ENCODE peak calls at places on chromosome 3, in seven cellular contexts. F is fibroblast of the conjunctiva, G is AG08395, M is foreskin fibroblast, O is PC-3, Q is Right ventricle myocardium superior, Y is fibroblast of lung. S is an unnamed sample.

GRCh38 chr3:49998326-49998725 is 58.4 kb downstream of the RBM6 start:
- DNase-seq in F (no peak), G (peak; percentile 32), Q (no peak), M (peak; percentile 74), O (peak; percentile 83), Y (peak; percentile 55), S (no peak)

GRCh38 chr3:23590874-23591273 is 214.9 kb upstream of the UBE2E1 start:
- DNase-seq in M (no peak), F (no peak), Q (no peak), G (no peak), O (no peak), Y (no peak), S (no peak)

GRCh38 chr3:142881445-142882224 is 7.2 kb downstream of the PCOLCE2 start:
- DNase-seq in M (no peak), Q (no peak), F (no peak), G (no peak), O (no peak), Y (no peak), S (no peak)

GRCh38 chr3:14428087-14429067 is 26.0 kb downstream of the SLC6A6 start:
- DNase-seq in Y (peak; percentile 33), G (no peak), Q (no peak), M (peak; percentile 87), O (no peak), F (no peak), S (no peak)

GRCh38 chr3:16350041-16350952 is 85.3 kb downstream of the OXNAD1 start:
- DNase-seq in F (peak; percentile 78), G (peak; percentile 57), Y (peak; percentile 79), Q (no peak), O (no peak), M (peak; percentile 90), S (peak; percentile 71)

GRCh38 chr3:11379238-11379823 is 107.1 kb downstream of the ATG7 start:
- DNase-seq in G (peak; percentile 56), M (peak; percentile 81), F (peak; percentile 55), Y (peak; percentile 53), O (peak; percentile 79), Q (no peak), S (peak; percentile 27)

GRCh38 chr3:150544726-150545125 is 1.6 kb downstream of the SERP1 start:
- DNase-seq in Q (no peak), F (no peak), Y (peak; percentile 40), O (peak; percentile 24), M (no peak), G (no peak), S (no peak)

GRCh38 chr3:34009480-34009844 is 211.0 kb downstream of the PDCD6IP start:
- DNase-seq in M (peak; percentile 38), Y (no peak), Q (no peak), F (no peak), O (no peak), G (no peak), S (no peak)

GRCh38 chr3:46524832-46525231 is 27.1 kb downstream of the RTP3 start:
- DNase-seq in Q (no peak), M (no peak), O (no peak), G (no peak), F (no peak), Y (no peak), S (no peak)

GRCh38 chr3:15781131-15781530 is 16.6 kb downstream of the ANKRD28 start:
- DNase-seq in F (no peak), G (no peak), Q (no peak), M (peak; percentile 43), O (no peak), Y (no peak), S (no peak)

GRCh38 chr3:102354818-102355515 is 79.8 kb upstream of the ZPLD1 start:
- DNase-seq in Y (peak; percentile 55), G (no peak), F (peak; percentile 10), M (peak; percentile 60), O (peak; percentile 85), Q (no peak), S (peak; percentile 64)

GRCh38 chr3:126135056-126135397 is 45.4 kb downstream of the ALDH1L1 start:
- DNase-seq in Y (no peak), M (no peak), O (no peak), F (no peak), G (no peak), Q (no peak), S (no peak)

GRCh38 chr3:14261229-14261628 is 82.6 kb downstream of the LSM3 start:
- DNase-seq in Q (peak; percentile 89), G (peak; percentile 86), Y (peak; percentile 61), F (peak; percentile 59), O (peak; percentile 85), M (peak; percentile 90), S (peak; percentile 64)

GRCh38 chr3:192128922-192129321 is 598.4 kb downstream of the FGF12 start:
- DNase-seq in Q (no peak), Y (no peak), G (no peak), O (no peak), M (no peak), F (no peak), S (no peak)

GRCh38 chr3:82561759-82562158 is 800.3 kb upstream of the GBE1 start:
- DNase-seq in F (no peak), M (peak; percentile 61), Y (no peak), O (peak; percentile 40), G (no peak), Q (no peak), S (no peak)

S was measured in H4.